ENCODE peak calls at places on chromosomes 12 and 14, in six cellular contexts. I, F, O, D, N and A are unnamed samples.

GRCh38 chr14:76277586-76278130 is 98.3 kb upstream of the ESRRB start:
- DNase-seq in I (no peak), F (no peak), O (no peak), D (no peak), N (no peak), A (no peak)

GRCh38 chr12:89069431-89069830 is 282.9 kb downstream of the DUSP6 start:
- DNase-seq in I (no peak), F (no peak), O (no peak), D (no peak), N (no peak), A (no peak)

GRCh38 chr12:61504396-61505115 is 755.6 kb upstream of the USP15 start:
- DNase-seq in I (no peak), F (no peak), O (no peak), D (no peak), N (no peak), A (no peak)

GRCh38 chr12:79364197-79364596 is 326.6 kb downstream of the PAWR start:
- DNase-seq in I (no peak), F (no peak), O (no peak), D (no peak), N (no peak), A (no peak)

GRCh38 chr14:72745546-72745945 is 148.4 kb downstream of the DPF3 start:
- DNase-seq in I (peak; percentile 77), F (no peak), O (peak; percentile 95), D (no peak), N (no peak), A (no peak)

GRCh38 chr14:102511538-102511937 is 2.0 kb upstream of the ANKRD9 start:
- DNase-seq in I (no peak), F (no peak), O (no peak), D (no peak), N (no peak), A (peak; percentile 29)

GRCh38 chr12:111359914-111360276 is 9.0 kb downstream of the PHETA1 start:
- DNase-seq in I (no peak), F (no peak), O (no peak), D (no peak), N (no peak), A (no peak)

GRCh38 chr12:76025601-76026575 is 5.7 kb downstream of the PHLDA1 start:
- DNase-seq in I (no peak), F (no peak), O (peak; percentile 25), D (no peak), N (no peak), A (peak; percentile 14)

GRCh38 chr12:65533177-65533883 is 254.8 kb downstream of the MSRB3 start:
- DNase-seq in I (peak; percentile 18), F (no peak), O (peak; percentile 91), D (no peak), N (no peak), A (no peak)

GRCh38 chr14:68463705-68464104 is 329.2 kb downstream of the ZFP36L1 start:
- DNase-seq in I (peak; percentile 45), F (no peak), O (peak; percentile 31), D (no peak), N (no peak), A (peak; percentile 43)

GRCh38 chr14:62501021-62501750 is 544.1 kb downstream of the KCNH5 start:
- DNase-seq in I (no peak), F (no peak), O (no peak), D (no peak), N (no peak), A (no peak)

GRCh38 chr12:94706250-94706661 is 55.9 kb upstream of the TMCC3 start:
- DNase-seq in I (no peak), F (no peak), O (no peak), D (no peak), N (no peak), A (no peak)

GRCh38 chr14:93943052-93943451 is 15.9 kb downstream of the FAM181A start:
- DNase-seq in I (no peak), F (no peak), O (peak; percentile 47), D (no peak), N (no peak), A (no peak)

GRCh38 chr12:63006536-63006935 is 71.6 kb upstream of the PPM1H start:
- DNase-seq in I (no peak), F (no peak), O (no peak), D (no peak), N (no peak), A (no peak)

GRCh38 chr14:101219896-101220703 is 316.6 kb upstream of the RTL1 start:
- DNase-seq in I (no peak), F (no peak), O (no peak), D (no peak), N (no peak), A (no peak)